ENCODE peak calls at places on chromosomes 11 and 22, in six cellular contexts. C, G, P, A, S and D are unnamed samples.
A peak's percentile ranks its signal among the peaks of the same experiment; 100 is the strongest.

GRCh38 chr11:108584973-108585372 is 8.6 kb downstream of the EXPH5 start:
- DNase-seq in C (no peak), G (peak; percentile 18), P (no peak), A (no peak), S (no peak), D (no peak)

GRCh38 chr11:44963071-44963575 is 12.4 kb upstream of the TP53I11 start:
- DNase-seq in C (no peak), G (no peak), P (no peak), A (no peak), S (no peak), D (no peak)

GRCh38 chr11:121300313-121300971 is 7.9 kb downstream of the SC5D start:
- DNase-seq in C (no peak), G (no peak), P (no peak), A (no peak), S (no peak), D (no peak)

GRCh38 chr11:23232652-23233051 is 372.4 kb upstream of the CCDC179 start:
- DNase-seq in C (no peak), G (no peak), P (no peak), A (no peak), S (no peak), D (no peak)

GRCh38 chr22:37972527-37972926 is 11.8 kb downstream of the SOX10 start:
- DNase-seq in C (no peak), G (no peak), P (no peak), A (no peak), S (no peak), D (no peak)

GRCh38 chr11:67631427-67631826 is 1.7 kb upstream of the NUDT8 start:
- DNase-seq in C (no peak), G (no peak), P (no peak), A (no peak), S (no peak), D (no peak)

GRCh38 chr11:65471410-65471762 is 27.5 kb upstream of the MALAT1 start:
- DNase-seq in C (peak; percentile 79), G (peak; percentile 78), P (peak; percentile 80), A (peak; percentile 86), S (peak; percentile 84), D (no peak)

GRCh38 chr22:48478124-48478523 is 1349.5 kb downstream of the BRD1 start:
- DNase-seq in C (no peak), G (no peak), P (no peak), A (no peak), S (no peak), D (no peak)

GRCh38 chr11:3635641-3636375 is 6.0 kb downstream of the ART5 start:
- DNase-seq in C (no peak), G (no peak), P (no peak), A (no peak), S (no peak), D (no peak)

GRCh38 chr22:50544746-50545253 is 899 bp upstream of the KLHDC7B start:
- DNase-seq in C (peak; percentile 42), G (no peak), P (no peak), A (no peak), S (no peak), D (no peak)

GRCh38 chr11:133821776-133822175 is 23.5 kb downstream of the SPATA19 start:
- DNase-seq in C (peak; percentile 63), G (no peak), P (peak; percentile 41), A (peak; percentile 40), S (peak; percentile 20), D (peak; percentile 69)

GRCh38 chr22:45678961-45679912 is 7.6 kb downstream of the ATXN10 start:
- DNase-seq in C (peak; percentile 86), G (peak; percentile 84), P (no peak), A (no peak), S (no peak), D (no peak)

GRCh38 chr11:95435628-95436353 is 204.8 kb upstream of the SESN3 start:
- DNase-seq in C (no peak), G (no peak), P (no peak), A (no peak), S (no peak), D (peak; percentile 8)

GRCh38 chr11:66360406-66361073 is 11.0 kb downstream of the SLC29A2 start:
- DNase-seq in C (no peak), G (no peak), P (no peak), A (no peak), S (no peak), D (no peak)

GRCh38 chr11:5928269-5928668 is 13.8 kb upstream of the OR56A3 start:
- DNase-seq in C (no peak), G (no peak), P (no peak), A (no peak), S (no peak), D (no peak)

GRCh38 chr22:49307870-49308269 is 519.8 kb downstream of the BRD1 start:
- DNase-seq in C (no peak), G (no peak), P (no peak), A (no peak), S (no peak), D (peak; percentile 62)

GRCh38 chr11:127003260-127003981 is 2.9 kb upstream of the KIRREL3 start:
- DNase-seq in C (peak; percentile 19), G (peak; percentile 73), P (no peak), A (no peak), S (peak; percentile 69), D (peak; percentile 85)

GRCh38 chr22:24805790-24806662 is at the start of gene SGSM1:
- DNase-seq in C (peak; percentile 57), G (peak; percentile 73), P (peak; percentile 85), A (peak; percentile 82), S (peak; percentile 66), D (no peak)

GRCh38 chr11:18105802-18106574 is at the start of gene SAAL1:
- DNase-seq in C (peak; percentile 93), G (peak; percentile 94), P (peak; percentile 87), A (peak; percentile 86), S (peak; percentile 94), D (peak; percentile 94)
- TF ChIP-seq CTCF in C (peak; percentile 91), G (peak; percentile 55), P (peak; percentile 70), A (peak; percentile 81), S (peak; percentile 84), D (peak; percentile 84)

GRCh38 chr11:2528301-2529050 is 83.7 kb downstream of the KCNQ1 start:
- DNase-seq in C (no peak), G (no peak), P (no peak), A (no peak), S (no peak), D (no peak)

GRCh38 chr11:2527621-2528291 is 82.9 kb downstream of the KCNQ1 start:
- DNase-seq in C (no peak), G (no peak), P (peak; percentile 14), A (peak; percentile 7), S (no peak), D (no peak)

GRCh38 chr11:2525166-2525861 is 80.5 kb downstream of the KCNQ1 start:
- DNase-seq in C (no peak), G (no peak), P (peak; percentile 9), A (peak; percentile 8), S (no peak), D (peak; percentile 75)

GRCh38 chr11:2525941-2526807 is 81.4 kb downstream of the KCNQ1 start:
- DNase-seq in C (no peak), G (no peak), P (peak; percentile 12), A (peak; percentile 8), S (no peak), D (peak; percentile 80)

GRCh38 chr11:2526808-2527381 is 82.1 kb downstream of the KCNQ1 start:
- DNase-seq in C (peak; percentile 65), G (no peak), P (peak; percentile 37), A (peak; percentile 51), S (no peak), D (peak; percentile 81)
- TF ChIP-seq CTCF in C (peak; percentile 30), G (no peak), P (peak; percentile 12), A (peak; percentile 6), S (no peak), D (no peak)

GRCh38 chr22:36104435-36104834 is 56.1 kb downstream of the APOL3 start:
- DNase-seq in C (no peak), G (no peak), P (no peak), A (no peak), S (no peak), D (no peak)
- TF ChIP-seq CTCF in C (no peak), G (no peak), P (no peak), A (no peak), S (no peak), D (no peak)

GRCh38 chr11:131748146-131749050 is 378.0 kb downstream of the NTM start:
- DNase-seq in C (peak; percentile 56), G (peak; percentile 91), P (peak; percentile 48), A (peak; percentile 34), S (peak; percentile 13), D (no peak)
- TF ChIP-seq CTCF in C (peak; percentile 79), G (peak; percentile 78), P (peak; percentile 82), A (peak; percentile 69), S (peak; percentile 51), D (peak; percentile 92)

DNA sequence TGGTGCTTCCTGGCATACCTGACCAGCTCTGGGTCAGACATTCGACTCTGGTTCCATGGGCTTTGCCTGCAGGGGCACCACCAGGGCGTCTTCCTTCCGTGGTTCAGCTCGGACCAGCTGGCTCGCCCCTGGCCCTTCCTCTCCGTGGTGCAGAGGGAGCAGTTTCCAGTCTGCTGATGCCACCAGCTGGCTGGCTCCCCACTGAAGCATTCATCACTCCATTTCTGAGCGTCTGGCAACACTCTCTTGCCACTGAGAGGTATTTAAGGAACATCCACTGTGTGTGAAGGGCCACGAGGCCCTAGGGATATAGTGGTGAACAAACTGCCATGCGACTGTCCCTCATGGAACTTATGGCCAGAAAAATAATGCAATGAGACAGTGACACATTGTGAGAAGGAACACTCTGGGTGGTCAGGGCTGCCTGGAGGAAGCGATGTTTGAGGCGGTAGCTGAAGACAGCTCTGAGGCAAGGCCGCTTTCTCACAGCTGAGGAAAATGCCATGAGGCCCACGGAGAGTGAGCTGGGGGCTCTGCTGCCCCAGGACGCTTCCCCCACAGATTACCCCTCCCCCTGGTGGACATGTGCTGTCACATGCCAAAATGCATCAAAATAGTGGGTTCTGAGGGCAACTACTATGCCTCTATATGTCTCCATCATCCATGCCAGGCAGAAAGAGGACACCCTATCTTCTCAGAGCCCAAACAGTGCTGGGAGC is 44.9 kb upstream of the ARFGAP3 start:
- DNase-seq in C (peak; percentile 24), G (no peak), P (peak; percentile 74), A (peak; percentile 72), S (no peak), D (no peak)
- TF ChIP-seq CTCF in C (peak; percentile 47), G (no peak), P (no peak), A (no peak), S (no peak), D (peak; percentile 37)

GRCh38 chr11:100010393-100010792 is 676.7 kb upstream of the ARHGAP42 start:
- DNase-seq in C (peak; percentile 9), G (no peak), P (no peak), A (no peak), S (no peak), D (no peak)
- TF ChIP-seq CTCF in C (peak; percentile 23), G (no peak), P (no peak), A (no peak), S (no peak), D (no peak)

DNA sequence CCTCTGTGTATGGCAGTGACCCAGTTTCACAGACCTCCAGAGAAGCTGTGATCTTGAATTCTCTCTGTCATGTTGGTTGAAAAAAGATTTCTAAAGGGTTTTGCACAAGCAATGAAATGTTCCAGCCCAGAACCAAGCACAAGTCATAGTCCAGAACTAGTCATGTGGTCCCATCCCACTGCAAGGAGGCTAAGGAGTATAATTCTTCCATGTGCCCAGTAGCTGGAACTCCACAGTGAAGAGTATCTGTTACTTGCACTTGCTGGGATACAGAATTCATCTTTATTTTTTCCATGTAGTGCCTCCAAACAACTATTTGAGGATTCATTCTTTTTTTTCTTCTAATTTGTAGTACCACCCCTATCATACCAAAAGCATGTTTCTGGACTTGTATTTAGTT is 9.9 kb upstream of the MMP8 start:
- DNase-seq in C (no peak), G (no peak), P (no peak), A (no peak), S (no peak), D (no peak)
- TF ChIP-seq CTCF in C (no peak), G (no peak), P (no peak), A (no peak), S (no peak), D (no peak)

GRCh38 chr11:111736621-111737055 is 29.6 kb downstream of the PPP2R1B start:
- DNase-seq in C (no peak), G (peak; percentile 46), P (no peak), A (no peak), S (no peak), D (no peak)
- TF ChIP-seq CTCF in C (no peak), G (no peak), P (no peak), A (no peak), S (no peak), D (no peak)